ENCODE peak calls at places on chromosomes 12 and 14, in six cellular contexts. One of them, this sample, is unnamed.

GRCh38 chr12:94545937-94546771 is 86.5 kb upstream of the CEP83 start:
- DNase-seq in foreskin fibroblast: peak
- DNase-seq in nephron progenitor cell: peak
- DNase-seq in epithelial cell of esophagus: peak
- DNase-seq in endothelial cell: peak
- DNase-seq in mesothelial cell of epicardium: peak
- DNase-seq in this sample: no peak

GRCh38 chr12:46944104-46944503 is 118.3 kb upstream of the SLC38A4 start:
- DNase-seq in foreskin fibroblast: peak
- DNase-seq in endothelial cell: no peak
- DNase-seq in mesothelial cell of epicardium: no peak
- DNase-seq in nephron progenitor cell: no peak
- DNase-seq in epithelial cell of esophagus: peak
- DNase-seq in this sample: no peak

GRCh38 chr14:47722929-47723693 is 47.7 kb upstream of the MDGA2 start:
- DNase-seq in epithelial cell of esophagus: no peak
- DNase-seq in mesothelial cell of epicardium: no peak
- DNase-seq in foreskin fibroblast: no peak
- DNase-seq in nephron progenitor cell: no peak
- DNase-seq in endothelial cell: no peak
- DNase-seq in this sample: no peak

GRCh38 chr14:76719664-76720063 is 41.6 kb upstream of the VASH1 start:
- DNase-seq in nephron progenitor cell: no peak
- DNase-seq in foreskin fibroblast: no peak
- DNase-seq in epithelial cell of esophagus: no peak
- DNase-seq in mesothelial cell of epicardium: no peak
- DNase-seq in endothelial cell: no peak
- DNase-seq in this sample: no peak

GRCh38 chr14:35046751-35047536 is 872 bp downstream of the FAM177A1 start:
- DNase-seq in epithelial cell of esophagus: peak
- DNase-seq in foreskin fibroblast: no peak
- DNase-seq in nephron progenitor cell: no peak
- DNase-seq in mesothelial cell of epicardium: no peak
- DNase-seq in endothelial cell: no peak
- DNase-seq in this sample: no peak

GRCh38 chr12:58537278-58537677 is 383.0 kb downstream of the LRIG3 start:
- DNase-seq in epithelial cell of esophagus: peak
- DNase-seq in nephron progenitor cell: no peak
- DNase-seq in endothelial cell: no peak
- DNase-seq in foreskin fibroblast: peak
- DNase-seq in mesothelial cell of epicardium: no peak
- DNase-seq in this sample: no peak

GRCh38 chr12:122079038-122079531 is 529 bp downstream of the MLXIP start:
- DNase-seq in endothelial cell: peak
- DNase-seq in epithelial cell of esophagus: peak
- DNase-seq in mesothelial cell of epicardium: no peak
- DNase-seq in foreskin fibroblast: no peak
- DNase-seq in nephron progenitor cell: no peak
- DNase-seq in this sample: no peak

GRCh38 chr12:107903377-107904061 is 129.0 kb downstream of the ASCL4 start:
- DNase-seq in foreskin fibroblast: no peak
- DNase-seq in endothelial cell: peak
- DNase-seq in mesothelial cell of epicardium: peak
- DNase-seq in nephron progenitor cell: peak
- DNase-seq in epithelial cell of esophagus: peak
- DNase-seq in this sample: no peak

GRCh38 chr14:77301103-77301502 is 19.6 kb downstream of the POMT2 start:
- DNase-seq in epithelial cell of esophagus: peak
- DNase-seq in foreskin fibroblast: peak
- DNase-seq in mesothelial cell of epicardium: peak
- DNase-seq in nephron progenitor cell: peak
- DNase-seq in endothelial cell: peak
- DNase-seq in this sample: no peak

GRCh38 chr12:26112232-26112631 is 12.6 kb downstream of the BHLHE41 start:
- DNase-seq in foreskin fibroblast: no peak
- DNase-seq in mesothelial cell of epicardium: no peak
- DNase-seq in epithelial cell of esophagus: no peak
- DNase-seq in nephron progenitor cell: no peak
- DNase-seq in endothelial cell: no peak
- DNase-seq in this sample: no peak

GRCh38 chr14:47227051-47227600 is 448.3 kb downstream of the MDGA2 start:
- DNase-seq in foreskin fibroblast: no peak
- DNase-seq in mesothelial cell of epicardium: no peak
- DNase-seq in nephron progenitor cell: no peak
- DNase-seq in epithelial cell of esophagus: no peak
- DNase-seq in endothelial cell: no peak
- DNase-seq in this sample: no peak

GRCh38 chr12:80015660-80016059 is 80.8 kb upstream of the PPP1R12A start:
- DNase-seq in foreskin fibroblast: no peak
- DNase-seq in endothelial cell: no peak
- DNase-seq in epithelial cell of esophagus: no peak
- DNase-seq in mesothelial cell of epicardium: no peak
- DNase-seq in nephron progenitor cell: no peak
- DNase-seq in this sample: no peak

GRCh38 chr14:60151715-60152114 is 13.5 kb downstream of the DHRS7 start:
- DNase-seq in foreskin fibroblast: peak
- DNase-seq in epithelial cell of esophagus: peak
- DNase-seq in mesothelial cell of epicardium: no peak
- DNase-seq in nephron progenitor cell: no peak
- DNase-seq in endothelial cell: no peak
- DNase-seq in this sample: peak

GRCh38 chr12:77954156-77954555 is 123.5 kb downstream of the NAV3 start:
- DNase-seq in foreskin fibroblast: no peak
- DNase-seq in epithelial cell of esophagus: peak
- DNase-seq in nephron progenitor cell: no peak
- DNase-seq in endothelial cell: no peak
- DNase-seq in mesothelial cell of epicardium: no peak
- DNase-seq in this sample: no peak

GRCh38 chr12:68259318-68259940 is 6.0 kb upstream of the IL22 start:
- DNase-seq in nephron progenitor cell: no peak
- DNase-seq in epithelial cell of esophagus: peak
- DNase-seq in endothelial cell: no peak
- DNase-seq in mesothelial cell of epicardium: no peak
- DNase-seq in foreskin fibroblast: peak
- DNase-seq in this sample: no peak

GRCh38 chr12:130677957-130678558 is 38.0 kb downstream of the RIMBP2 start:
- DNase-seq in epithelial cell of esophagus: no peak
- DNase-seq in endothelial cell: no peak
- DNase-seq in mesothelial cell of epicardium: no peak
- DNase-seq in nephron progenitor cell: no peak
- DNase-seq in foreskin fibroblast: no peak
- DNase-seq in this sample: no peak

GRCh38 chr14:26596722-26597030 is 1.2 kb downstream of the NOVA1 start:
- DNase-seq in nephron progenitor cell: peak
- DNase-seq in foreskin fibroblast: no peak
- DNase-seq in endothelial cell: peak
- DNase-seq in mesothelial cell of epicardium: no peak
- DNase-seq in epithelial cell of esophagus: no peak
- DNase-seq in this sample: no peak

GRCh38 chr12:112122823-112123690 is 2.3 kb upstream of the TRAFD1 start:
- DNase-seq in foreskin fibroblast: peak
- DNase-seq in nephron progenitor cell: no peak
- DNase-seq in epithelial cell of esophagus: peak
- DNase-seq in mesothelial cell of epicardium: no peak
- DNase-seq in endothelial cell: no peak
- DNase-seq in this sample: no peak

GRCh38 chr12:52220456-52220855 is 12.6 kb upstream of the KRT7 start:
- DNase-seq in endothelial cell: no peak
- DNase-seq in nephron progenitor cell: no peak
- DNase-seq in foreskin fibroblast: no peak
- DNase-seq in epithelial cell of esophagus: no peak
- DNase-seq in mesothelial cell of epicardium: no peak
- DNase-seq in this sample: no peak

GRCh38 chr14:62667515-62667914 is 377.7 kb downstream of the KCNH5 start:
- DNase-seq in foreskin fibroblast: no peak
- DNase-seq in mesothelial cell of epicardium: no peak
- DNase-seq in endothelial cell: no peak
- DNase-seq in nephron progenitor cell: no peak
- DNase-seq in epithelial cell of esophagus: peak
- DNase-seq in this sample: no peak
- TF ChIP-seq CTCF in foreskin fibroblast: no peak
- TF ChIP-seq CTCF in mesothelial cell of epicardium: no peak
- TF ChIP-seq CTCF in endothelial cell: no peak
- TF ChIP-seq CTCF in nephron progenitor cell: no peak
- TF ChIP-seq CTCF in epithelial cell of esophagus: no peak
- TF ChIP-seq CTCF in this sample: no peak

DNA sequence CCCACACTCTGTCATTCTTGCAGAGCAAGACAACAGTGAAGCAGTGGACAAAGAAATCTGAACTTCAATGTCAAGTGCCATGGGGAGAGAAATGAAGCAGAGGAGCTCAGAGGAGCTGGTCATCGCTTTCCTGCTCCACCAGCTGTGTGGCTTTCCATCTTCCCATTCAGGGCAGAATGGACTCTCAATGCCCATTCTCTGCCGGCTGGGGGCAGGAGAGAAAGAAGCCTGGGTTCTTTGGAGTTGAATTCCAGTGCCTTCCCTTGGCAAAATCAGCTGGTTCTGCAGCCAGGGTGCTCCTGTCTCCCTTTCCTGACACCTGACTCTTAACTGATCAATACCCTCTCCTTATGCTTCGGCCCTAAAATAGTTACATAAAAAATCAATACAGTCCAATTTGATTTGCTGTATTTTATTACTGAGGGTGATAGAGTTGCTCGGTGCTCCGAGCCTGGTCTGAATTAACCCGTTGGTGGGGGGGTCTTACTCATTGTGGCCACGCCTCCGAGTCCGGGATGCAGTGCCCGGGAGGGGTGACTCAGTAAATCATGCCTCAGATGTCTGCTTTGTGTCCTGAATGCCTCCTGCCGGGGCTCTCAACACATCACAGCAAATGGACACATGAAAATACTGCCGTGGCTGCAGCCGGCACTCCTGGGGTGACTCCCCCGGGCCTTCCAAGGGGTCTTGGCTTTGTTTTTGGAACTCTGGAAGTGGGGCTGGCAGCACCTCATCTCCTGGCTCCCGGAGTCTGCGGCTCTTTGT is 128.7 kb downstream of the AACS start:
- DNase-seq in epithelial cell of esophagus: peak
- DNase-seq in foreskin fibroblast: peak
- DNase-seq in nephron progenitor cell: peak
- DNase-seq in mesothelial cell of epicardium: no peak
- DNase-seq in endothelial cell: no peak
- DNase-seq in this sample: no peak
- TF ChIP-seq CTCF in epithelial cell of esophagus: no peak
- TF ChIP-seq CTCF in foreskin fibroblast: no peak
- TF ChIP-seq CTCF in nephron progenitor cell: no peak
- TF ChIP-seq CTCF in mesothelial cell of epicardium: no peak
- TF ChIP-seq CTCF in endothelial cell: no peak
- TF ChIP-seq CTCF in this sample: no peak

GRCh38 chr12:87270894-87271293 is 758.3 kb downstream of the C12orf50 start:
- DNase-seq in epithelial cell of esophagus: peak
- DNase-seq in mesothelial cell of epicardium: no peak
- DNase-seq in nephron progenitor cell: no peak
- DNase-seq in foreskin fibroblast: peak
- DNase-seq in endothelial cell: no peak
- DNase-seq in this sample: no peak

GRCh38 chr12:87266305-87266704 is 762.9 kb downstream of the C12orf50 start:
- DNase-seq in nephron progenitor cell: no peak
- DNase-seq in foreskin fibroblast: no peak
- DNase-seq in epithelial cell of esophagus: peak
- DNase-seq in mesothelial cell of epicardium: no peak
- DNase-seq in endothelial cell: no peak
- DNase-seq in this sample: no peak
- TF ChIP-seq CTCF in nephron progenitor cell: no peak
- TF ChIP-seq CTCF in foreskin fibroblast: no peak
- TF ChIP-seq CTCF in epithelial cell of esophagus: peak
- TF ChIP-seq CTCF in mesothelial cell of epicardium: no peak
- TF ChIP-seq CTCF in endothelial cell: peak
- TF ChIP-seq CTCF in this sample: no peak

DNA sequence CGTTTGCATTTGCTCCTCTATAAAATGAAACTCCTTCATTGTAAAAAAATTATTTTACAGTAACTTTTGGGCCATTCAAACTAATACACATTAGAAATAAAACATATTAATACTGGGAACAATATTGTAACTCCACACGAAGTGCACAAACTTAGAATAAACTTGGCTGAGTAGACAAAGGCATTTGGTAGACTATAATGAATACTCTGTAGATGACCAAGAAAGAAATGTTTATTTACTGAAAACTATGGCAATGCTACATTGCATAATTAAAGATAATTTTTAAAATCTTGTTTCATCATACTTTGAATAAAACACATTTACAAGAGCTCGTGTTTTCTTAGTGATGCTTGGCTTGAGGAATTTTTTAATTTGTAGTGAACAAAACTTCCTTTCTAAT is 21.3 kb downstream of the RERG start:
- DNase-seq in epithelial cell of esophagus: no peak
- DNase-seq in foreskin fibroblast: no peak
- DNase-seq in endothelial cell: no peak
- DNase-seq in mesothelial cell of epicardium: no peak
- DNase-seq in nephron progenitor cell: no peak
- DNase-seq in this sample: no peak
- TF ChIP-seq CTCF in epithelial cell of esophagus: no peak
- TF ChIP-seq CTCF in foreskin fibroblast: no peak
- TF ChIP-seq CTCF in endothelial cell: no peak
- TF ChIP-seq CTCF in mesothelial cell of epicardium: no peak
- TF ChIP-seq CTCF in nephron progenitor cell: no peak
- TF ChIP-seq CTCF in this sample: no peak

This sample was measured in omental fat pad.